ENCODE peak calls at places on chromosomes 4 and X, in ten cellular contexts. V is heart right ventricle; S is progenitor cell of endocrine pancreas; E is left ventricle myocardium inferior; M is CD8-positive, alpha-beta T cell; C is coronary artery; Q is neural crest cell; F is OCI-LY7; J is lower lobe of right lung; L is CD4-positive, alpha-beta T cell. O is an unnamed sample.
A peak's percentile ranks its signal among the peaks of the same experiment; 100 is the strongest.

GRCh38 chr4:101801957-101802356 is 11.4 kb downstream of the BANK1 start:
- DNase-seq in S (no peak), C (no peak), V (no peak), F (no peak), L (no peak), E (no peak), M (no peak), J (no peak), Q (no peak), O (no peak)

GRCh38 chrX:68868902-68869800 is 40.3 kb downstream of the EFNB1 start:
- DNase-seq in M (no peak), J (no peak), V (no peak), L (no peak), C (no peak), F (no peak), E (no peak), Q (no peak), S (no peak), O (no peak)

GRCh38 chr4:7402526-7402925 is 32.2 kb downstream of the PSAPL1 start:
- DNase-seq in Q (no peak), F (no peak), M (no peak), E (peak; percentile 5), C (peak; percentile 22), J (no peak), L (no peak), S (no peak), V (no peak), O (no peak)

GRCh38 chr4:6773106-6773505 is 9.4 kb upstream of the KIAA0232 start:
- DNase-seq in C (no peak), M (no peak), F (no peak), J (no peak), Q (no peak), E (no peak), V (no peak), S (no peak), L (no peak), O (no peak)

GRCh38 chrX:70398899-70399298 is 24.2 kb upstream of the GDPD2 start:
- DNase-seq in L (no peak), V (no peak), E (no peak), C (no peak), J (no peak), M (peak; percentile 35), F (peak; percentile 26), S (no peak), Q (no peak), O (no peak)

GRCh38 chr4:58144721-58145120 is 1034.5 kb upstream of the IGFBP7 start:
- DNase-seq in F (no peak), J (no peak), L (no peak), E (no peak), V (no peak), Q (no peak), C (no peak), M (no peak), S (no peak), O (no peak)

GRCh38 chrX:1126738-1127137 is 85.7 kb downstream of the CRLF2 start:
- DNase-seq in J (no peak), V (no peak), L (no peak), Q (no peak), M (no peak), E (no peak), C (no peak), S (no peak), F (no peak), O (no peak)

GRCh38 chrX:121407627-121408026 is 360.2 kb downstream of the GLUD2 start:
- DNase-seq in M (no peak), V (no peak), Q (no peak), C (no peak), E (no peak), S (no peak), L (no peak), F (no peak), J (no peak), O (no peak)

GRCh38 chr4:62119195-62119594 is 919.1 kb downstream of the ADGRL3 start:
- DNase-seq in F (no peak), Q (no peak), V (no peak), M (no peak), C (no peak), E (no peak), J (no peak), L (no peak), S (no peak), O (no peak)

GRCh38 chrX:152072236-152072635 is 66.1 kb downstream of the MAGEA10 start:
- DNase-seq in S (no peak), C (no peak), M (no peak), E (no peak), J (no peak), F (no peak), Q (no peak), L (no peak), V (no peak), O (no peak)
- TF ChIP-seq CTCF in S (no peak), C (no peak), M (no peak), E (no peak), J (no peak), F (no peak), Q (no peak), L (no peak), V (no peak), O (no peak)

GRCh38 chrX:153583433-153583832 is 15.5 kb downstream of the CCNQ start:
- DNase-seq in J (no peak), M (no peak), E (no peak), C (no peak), L (no peak), Q (no peak), F (no peak), S (no peak), V (no peak), O (no peak)

GRCh38 chrX:153582896-153583295 is 16.0 kb downstream of the CCNQ start:
- DNase-seq in Q (peak; percentile 16), V (no peak), E (peak; percentile 24), L (peak; percentile 60), S (no peak), C (no peak), J (peak; percentile 50), M (peak; percentile 78), F (peak; percentile 80), O (no peak)

GRCh38 chrX:153578200-153578835 is 20.6 kb downstream of the CCNQ start:
- DNase-seq in Q (no peak), E (no peak), S (no peak), L (no peak), V (no peak), C (no peak), J (no peak), F (no peak), M (no peak), O (no peak)

GRCh38 chrX:153576961-153577360 is 22.0 kb downstream of the CCNQ start:
- DNase-seq in F (no peak), V (no peak), E (no peak), S (no peak), C (no peak), L (no peak), M (no peak), Q (no peak), J (no peak), O (no peak)

DNA sequence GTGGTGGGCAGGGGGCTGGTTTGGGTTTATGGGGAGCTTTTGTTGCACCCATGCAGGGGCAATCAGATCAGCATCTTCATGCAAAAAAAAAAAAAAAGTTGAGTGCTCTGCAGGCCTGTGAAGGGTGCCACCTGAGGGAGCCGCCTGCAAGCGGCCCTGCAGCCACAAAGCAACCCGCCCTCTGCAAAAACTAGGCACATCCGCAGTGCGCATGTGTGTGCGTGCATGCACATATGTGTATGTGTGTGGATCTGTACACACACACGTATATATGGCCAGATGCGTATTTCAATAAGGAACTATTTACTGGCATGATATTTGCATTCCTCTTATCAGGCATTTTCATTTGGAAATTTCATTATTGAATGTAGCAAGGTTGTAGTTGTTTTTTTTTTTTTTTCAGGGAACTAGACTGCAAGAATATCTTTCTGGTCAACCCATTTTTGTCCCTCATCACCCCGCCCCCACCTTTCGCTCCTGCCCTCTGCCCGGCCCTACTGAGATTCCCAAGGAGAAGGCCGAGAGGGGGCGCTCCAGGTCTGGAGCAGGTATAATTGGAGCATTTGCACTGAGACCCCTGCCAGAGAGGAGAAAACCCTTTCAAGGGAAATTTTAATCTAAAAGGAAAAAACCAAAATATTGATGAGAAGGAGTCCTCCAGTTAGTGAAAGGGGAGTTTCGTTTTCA is 18.1 kb downstream of the CCNQ start:
- DNase-seq in E (no peak), C (no peak), S (no peak), Q (no peak), V (no peak), F (no peak), L (peak; percentile 33), J (no peak), M (no peak), O (no peak)
- TF ChIP-seq CTCF in E (peak; percentile 30), C (no peak), S (peak; percentile 25), Q (no peak), V (peak; percentile 9), F (no peak), L (no peak), J (no peak), M (no peak), O (no peak)

GRCh38 chr4:30722092-30722915 is 2.1 kb downstream of the PCDH7 start:
- DNase-seq in S (no peak), J (no peak), C (no peak), M (no peak), E (peak; percentile 22), L (no peak), Q (no peak), F (no peak), V (no peak), O (peak; percentile 52)
- TF ChIP-seq CTCF in S (peak; percentile 39), J (peak; percentile 19), C (peak; percentile 31), M (no peak), E (peak; percentile 18), L (no peak), Q (peak; percentile 16), F (no peak), V (no peak), O (no peak)

GRCh38 chr4:141860974-141861373 is 224.6 kb downstream of the IL15 start:
- DNase-seq in J (no peak), C (no peak), M (no peak), L (no peak), Q (no peak), E (no peak), F (no peak), S (no peak), V (no peak), O (no peak)
- TF ChIP-seq CTCF in J (no peak), C (no peak), M (no peak), L (no peak), Q (no peak), E (no peak), F (no peak), S (no peak), V (no peak), O (no peak)

DNA sequence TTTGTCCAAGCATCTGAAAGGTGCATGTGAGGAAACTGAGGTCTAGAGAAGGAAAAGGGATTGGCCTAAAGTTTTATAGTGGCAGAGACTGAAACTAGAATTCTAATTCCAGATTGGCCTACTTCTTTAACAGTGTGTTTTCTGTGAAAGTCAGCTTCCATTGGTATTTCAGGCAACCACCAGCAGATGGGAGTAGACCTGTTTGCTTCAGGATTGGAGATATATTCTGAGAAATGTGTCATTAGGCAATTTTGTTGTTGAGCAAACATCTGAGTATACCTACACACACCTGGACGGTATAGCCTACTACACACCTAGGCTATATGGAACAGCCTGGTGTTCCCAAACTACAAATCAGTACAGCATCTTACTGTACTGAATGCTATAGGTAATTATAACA is 207.3 kb upstream of the RADX start:
- DNase-seq in V (no peak), Q (no peak), L (no peak), J (no peak), S (no peak), E (no peak), M (no peak), C (no peak), F (no peak), O (no peak)
- TF ChIP-seq CTCF in V (no peak), Q (peak; percentile 42), L (no peak), J (no peak), S (peak; percentile 35), E (no peak), M (no peak), C (no peak), F (no peak), O (no peak)

GRCh38 chr4:35963383-35963782 is 280.9 kb downstream of the ARAP2 start:
- DNase-seq in C (no peak), J (no peak), L (no peak), F (no peak), S (no peak), Q (no peak), M (no peak), V (no peak), E (no peak), O (no peak)
- TF ChIP-seq CTCF in C (no peak), J (no peak), L (no peak), F (no peak), S (no peak), Q (no peak), M (no peak), V (no peak), E (no peak), O (no peak)

O was measured in psoas muscle.